ENCODE peak calls at places on chromosome 14, in nine cellular contexts. W is progenitor cell of endocrine pancreas; N is lower leg skin; I is type B pancreatic cell; X is B cell; K is right atrium auricular region; T is ovary; G is CD4-positive, alpha-beta T cell; Q is heart right ventricle. D is an unnamed sample.

GRCh38 chr14:91059576-91060471 is 617 bp downstream of the RPS6KA5 start:
- DNase-seq in W (peak), Q (peak), X (peak), G (peak), T (peak), K (peak), I (peak), N (peak), D (peak)

GRCh38 chr14:81710232-81710845 is 176.7 kb upstream of the SEL1L start:
- DNase-seq in I (no peak), W (peak), K (no peak), T (no peak), Q (no peak), N (no peak), G (no peak), X (no peak), D (peak)

GRCh38 chr14:83372271-83372670 is 1838.6 kb upstream of the SEL1L start:
- DNase-seq in K (no peak), N (no peak), X (no peak), W (no peak), Q (no peak), I (no peak), T (no peak), G (no peak), D (no peak)

GRCh38 chr14:57486767-57487379 is 6.8 kb downstream of the CCDC198 start:
- DNase-seq in K (no peak), G (no peak), X (no peak), N (no peak), T (no peak), W (no peak), Q (no peak), I (no peak), D (no peak)

GRCh38 chr14:29643415-29644206 is 284.0 kb downstream of the PRKD1 start:
- DNase-seq in N (no peak), W (no peak), G (no peak), I (no peak), T (no peak), K (no peak), X (no peak), Q (no peak), D (no peak)

GRCh38 chr14:34003052-34003668 is 52.3 kb upstream of the EGLN3 start:
- DNase-seq in W (no peak), K (no peak), Q (no peak), I (no peak), N (no peak), G (no peak), X (no peak), T (no peak), D (no peak)

GRCh38 chr14:28652782-28653181 is 113.8 kb upstream of the FOXG1 start:
- DNase-seq in N (no peak), K (no peak), G (no peak), T (no peak), I (no peak), W (no peak), X (no peak), Q (no peak), D (no peak)

GRCh38 chr14:69262516-69262915 is 2.6 kb downstream of the GALNT16 start:
- DNase-seq in X (no peak), T (no peak), W (no peak), G (no peak), I (no peak), K (no peak), Q (no peak), N (peak), D (no peak)

GRCh38 chr14:102279688-102280348 is 25.1 kb downstream of the MOK start:
- DNase-seq in I (no peak), N (peak), X (no peak), Q (no peak), T (no peak), K (no peak), G (no peak), W (no peak), D (peak)

GRCh38 chr14:43539210-43539609 is 967.9 kb downstream of the FSCB start:
- DNase-seq in W (no peak), T (no peak), G (no peak), X (no peak), I (no peak), K (no peak), Q (no peak), N (no peak), D (no peak)

GRCh38 chr14:100669468-100669867 is 57.2 kb upstream of the DLK1 start:
- DNase-seq in Q (no peak), T (peak), K (no peak), X (no peak), W (no peak), I (no peak), N (no peak), G (no peak), D (no peak)

GRCh38 chr14:68471029-68471963 is 321.6 kb downstream of the ZFP36L1 start:
- DNase-seq in T (no peak), N (no peak), W (no peak), Q (no peak), I (no peak), X (no peak), K (no peak), G (no peak), D (no peak)

GRCh38 chr14:72215080-72215479 is 282.9 kb downstream of the RGS6 start:
- DNase-seq in Q (no peak), I (no peak), W (no peak), K (no peak), N (no peak), T (no peak), G (no peak), X (no peak), D (no peak)

GRCh38 chr14:34981743-34982420 is 910 bp upstream of the SRP54 start:
- DNase-seq in N (no peak), K (peak), I (no peak), X (peak), G (peak), Q (no peak), T (no peak), W (no peak), D (peak)

GRCh38 chr14:80638620-80639215 is 302.8 kb downstream of the CEP128 start:
- DNase-seq in K (no peak), Q (no peak), X (no peak), N (no peak), G (no peak), I (no peak), T (no peak), W (no peak), D (no peak)

GRCh38 chr14:72876021-72876709 is 17.7 kb downstream of the DPF3 start:
- DNase-seq in K (no peak), W (no peak), G (no peak), X (no peak), N (peak), Q (no peak), I (no peak), T (no peak), D (no peak)

GRCh38 chr14:60964901-60965300 is 16.0 kb downstream of the TRMT5 start:
- DNase-seq in K (no peak), I (no peak), Q (no peak), G (no peak), W (no peak), N (no peak), X (no peak), T (no peak), D (no peak)

GRCh38 chr14:69259531-69260245 is at the start of gene GALNT16:
- DNase-seq in T (peak), Q (peak), X (no peak), I (peak), W (peak), N (no peak), G (no peak), K (no peak), D (no peak)

GRCh38 chr14:103724116-103724515 is 8.5 kb downstream of the ZFYVE21 start:
- DNase-seq in K (peak), G (no peak), T (peak), I (no peak), X (no peak), W (no peak), Q (peak), N (no peak), D (no peak)

GRCh38 chr14:75150150-75150549 is 23.3 kb upstream of the NEK9 start:
- DNase-seq in T (no peak), N (no peak), X (no peak), K (no peak), G (no peak), Q (no peak), W (no peak), I (no peak), D (no peak)

GRCh38 chr14:75143761-75144527 is 17.1 kb upstream of the NEK9 start:
- DNase-seq in G (no peak), T (no peak), W (no peak), K (no peak), I (no peak), X (no peak), Q (no peak), N (no peak), D (no peak)

GRCh38 chr14:75142494-75142893 is 15.6 kb upstream of the NEK9 start:
- DNase-seq in K (no peak), T (no peak), W (no peak), Q (no peak), X (no peak), I (no peak), N (no peak), G (no peak), D (no peak)

GRCh38 chr14:75144944-75145343 is 18.1 kb upstream of the NEK9 start:
- DNase-seq in Q (no peak), T (no peak), W (no peak), I (no peak), G (no peak), K (no peak), X (no peak), N (no peak), D (peak)

DNA sequence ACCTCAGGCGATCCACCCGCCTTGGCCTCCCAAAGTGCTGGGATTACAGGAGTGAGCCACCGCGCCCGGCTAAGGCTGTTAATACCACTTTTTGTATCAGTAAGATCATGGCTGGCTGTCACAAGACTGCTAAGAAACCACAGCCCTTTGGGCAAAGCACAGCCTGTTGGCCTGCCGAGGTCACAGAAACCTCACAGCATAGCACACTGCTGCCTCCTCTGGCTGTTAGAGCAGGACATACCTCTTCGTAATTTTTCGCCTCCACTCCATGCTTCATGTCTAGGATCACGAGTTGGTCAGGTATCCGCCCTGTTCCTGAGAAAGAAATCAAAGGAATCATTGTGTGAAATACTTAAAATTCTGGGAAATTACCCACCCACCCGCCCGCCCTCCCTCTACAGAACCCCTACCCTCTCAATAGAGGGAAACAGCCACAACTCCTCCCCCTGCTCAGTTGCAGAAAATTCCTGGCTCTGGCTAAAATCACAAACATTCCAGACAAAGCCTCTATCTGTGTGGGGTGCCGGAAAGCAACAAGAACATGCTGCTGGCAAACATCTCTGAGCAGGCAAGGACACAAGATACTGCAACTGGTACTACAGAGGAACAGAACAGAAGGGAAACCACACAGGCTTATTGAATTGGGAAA is 20.7 kb upstream of the NEK9 start:
- DNase-seq in N (peak), G (no peak), T (peak), I (no peak), X (no peak), W (peak), Q (peak), K (peak), D (peak)
- TF ChIP-seq CTCF in N (no peak), G (no peak), T (peak), I (peak), X (no peak), W (peak), Q (peak), K (peak), D (no peak)

GRCh38 chr14:104776961-104777807 is 18.4 kb downstream of the AKT1 start:
- DNase-seq in Q (no peak), I (no peak), X (no peak), G (no peak), T (no peak), W (no peak), N (no peak), K (no peak), D (no peak)
- TF ChIP-seq CTCF in Q (no peak), I (peak), X (no peak), G (no peak), T (no peak), W (peak), N (no peak), K (no peak), D (no peak)

GRCh38 chr14:64123241-64123956 is 170.8 kb downstream of the ESR2 start:
- DNase-seq in T (no peak), Q (no peak), W (no peak), K (no peak), X (no peak), N (no peak), G (no peak), I (no peak), D (no peak)
- TF ChIP-seq CTCF in T (no peak), Q (no peak), W (no peak), K (no peak), X (no peak), N (no peak), G (no peak), I (no peak), D (no peak)

GRCh38 chr14:37340353-37340752 is 142.6 kb downstream of the MIPOL1 start:
- DNase-seq in T (no peak), X (no peak), Q (no peak), W (no peak), K (no peak), I (no peak), G (no peak), N (no peak), D (no peak)
- TF ChIP-seq CTCF in T (no peak), X (no peak), Q (no peak), W (peak), K (no peak), I (peak), G (no peak), N (no peak), D (no peak)

DNA sequence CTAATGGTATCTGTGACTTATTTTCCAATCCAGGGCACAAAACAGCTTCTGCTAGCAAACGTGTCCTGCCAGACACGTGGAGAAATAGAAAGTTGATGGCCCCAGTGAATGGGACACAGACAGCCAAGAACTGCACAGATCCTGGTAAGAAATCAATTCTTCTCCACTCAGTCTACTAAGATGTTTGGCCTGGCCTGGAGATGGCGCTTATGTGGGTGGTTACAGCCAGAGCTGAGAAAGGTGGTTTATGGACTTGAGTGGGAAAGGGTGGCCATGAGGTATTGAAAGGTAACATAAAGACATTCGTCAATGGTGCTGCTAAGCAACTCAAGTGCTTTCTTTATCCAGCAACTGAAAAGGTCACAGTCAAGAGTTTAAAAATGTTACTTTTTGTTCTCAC is 2.9 kb downstream of the SLC24A4 start:
- DNase-seq in G (no peak), K (no peak), W (no peak), I (no peak), T (no peak), X (no peak), Q (no peak), N (no peak), D (no peak)
- TF ChIP-seq CTCF in G (no peak), K (no peak), W (no peak), I (no peak), T (no peak), X (no peak), Q (no peak), N (no peak), D (no peak)

GRCh38 chr14:31510222-31510621 is 22.4 kb upstream of the GPR33 start:
- DNase-seq in W (no peak), N (no peak), G (no peak), I (no peak), T (no peak), Q (no peak), X (no peak), K (no peak), D (no peak)
- TF ChIP-seq CTCF in W (peak), N (no peak), G (peak), I (peak), T (peak), Q (peak), X (peak), K (peak), D (peak)

DNA sequence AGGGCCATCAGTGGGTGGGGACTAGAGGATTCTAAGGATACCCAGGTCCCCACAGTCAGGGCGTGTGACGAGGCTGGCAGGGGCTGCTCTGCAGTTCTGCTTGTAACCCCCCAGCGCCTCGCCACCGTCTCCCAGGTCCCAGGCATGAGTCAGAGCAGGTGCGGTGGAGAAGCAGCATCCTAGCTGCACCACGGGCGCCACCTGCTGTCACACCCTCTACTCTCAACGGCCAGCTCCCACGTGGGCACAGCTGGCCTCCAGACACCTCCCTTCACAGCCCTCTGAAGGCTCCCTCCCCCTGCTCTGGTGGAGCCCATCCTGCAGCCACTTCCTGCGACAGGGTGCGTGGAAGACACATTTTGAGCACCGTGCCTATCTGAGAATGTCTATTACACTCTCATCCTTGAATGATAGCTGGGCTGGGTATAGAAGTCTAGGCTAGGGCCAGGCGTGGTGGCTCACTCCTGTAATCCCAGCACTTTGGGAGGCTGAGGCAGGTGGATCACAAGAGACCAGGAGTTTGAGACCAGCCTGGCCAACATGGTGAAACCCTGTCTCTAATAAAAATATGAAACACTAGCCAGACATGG is 6.9 kb upstream of the NUDT14 start:
- DNase-seq in N (no peak), X (no peak), G (no peak), I (no peak), W (no peak), T (no peak), Q (no peak), K (no peak), D (peak)
- TF ChIP-seq CTCF in N (no peak), X (no peak), G (no peak), I (no peak), W (no peak), T (no peak), Q (peak), K (no peak), D (no peak)

DNA sequence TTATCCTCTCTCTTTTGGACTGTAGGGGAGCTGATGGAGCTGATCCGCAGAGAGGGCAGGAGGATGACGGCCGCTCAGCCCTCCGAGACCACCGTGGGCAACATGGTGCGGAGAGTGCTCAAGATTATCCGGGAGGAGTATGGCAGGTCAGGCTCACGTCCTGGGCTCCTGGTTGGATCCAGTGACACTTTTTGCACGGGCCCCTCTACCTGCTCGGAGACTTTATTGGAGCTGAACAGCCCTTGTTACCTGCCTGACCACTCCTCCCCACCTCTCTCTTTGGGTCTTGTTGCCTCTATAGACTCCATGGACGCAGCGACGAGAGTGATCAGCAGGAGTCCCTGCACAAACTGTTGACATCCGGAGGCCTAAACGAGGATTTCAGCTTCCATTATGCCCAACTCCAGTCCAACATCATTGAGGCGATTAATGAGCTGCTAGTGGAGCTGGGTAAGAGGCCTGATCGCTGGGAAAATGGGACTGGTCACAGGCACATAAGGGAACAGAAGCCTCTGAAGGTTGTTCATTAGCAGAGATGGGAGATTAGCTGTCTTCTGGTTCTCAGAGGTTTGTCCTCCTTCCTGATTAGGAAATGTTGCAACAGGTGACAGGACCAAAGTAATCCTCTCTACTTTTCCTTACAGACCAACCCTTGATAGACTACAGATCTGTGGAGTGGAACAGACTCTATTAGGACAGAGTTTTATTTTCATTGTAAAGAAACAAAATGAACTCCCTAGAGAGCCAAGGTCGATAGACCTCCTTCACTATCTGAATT is 718 bp downstream of the EIF2B2 start:
- DNase-seq in K (no peak), N (no peak), T (no peak), W (no peak), X (no peak), Q (no peak), I (no peak), G (no peak), D (peak)
- TF ChIP-seq CTCF in K (no peak), N (no peak), T (no peak), W (no peak), X (no peak), Q (no peak), I (no peak), G (no peak), D (no peak)